ENCODE peak calls at places on chromosomes 2 and 18, in six cellular contexts. Q, L, K, E, R and S are unnamed samples.

GRCh38 chr18:76801567-76802505 is 20.5 kb upstream of the ZNF236 start:
- DNase-seq in K (peak; percentile 49), Q (peak; percentile 85), R (peak; percentile 76), L (peak; percentile 32), E (peak; percentile 57), S (peak; percentile 78)

GRCh38 chr2:69213832-69214231 is 173.2 kb downstream of the GFPT1 start:
- DNase-seq in L (no peak), Q (no peak), R (no peak), E (no peak), K (no peak), S (no peak)

GRCh38 chr2:235432741-235433520 is 60.9 kb upstream of the AGAP1 start:
- DNase-seq in K (no peak), Q (peak; percentile 28), L (no peak), R (no peak), E (no peak), S (no peak)

GRCh38 chr2:159516241-159516758 is 100.0 kb downstream of the BAZ2B start:
- DNase-seq in L (peak; percentile 43), K (peak; percentile 40), E (no peak), R (no peak), Q (peak; percentile 61), S (peak; percentile 37)

GRCh38 chr18:35059280-35059927 is 18.2 kb downstream of the MAPRE2 start:
- DNase-seq in Q (no peak), L (no peak), R (no peak), E (no peak), K (no peak), S (no peak)

GRCh38 chr2:85429213-85429923 is 10.9 kb downstream of the SH2D6 start:
- DNase-seq in R (no peak), E (no peak), L (no peak), K (no peak), Q (no peak), S (no peak)

GRCh38 chr2:38394041-38394440 is 17.0 kb upstream of the ATL2 start:
- DNase-seq in E (no peak), Q (no peak), K (no peak), L (no peak), R (no peak), S (no peak)

GRCh38 chr2:113685471-113685870 is 58.4 kb downstream of the RABL2A start:
- DNase-seq in K (no peak), E (no peak), L (no peak), R (no peak), Q (no peak), S (no peak)

GRCh38 chr2:21042958-21043743 is 722 bp downstream of the APOB start:
- DNase-seq in K (peak; percentile 65), R (peak; percentile 79), L (peak; percentile 59), E (peak; percentile 72), Q (peak; percentile 90), S (peak; percentile 68)

GRCh38 chr18:34730774-34731173 is 20.7 kb downstream of the DTNA start:
- DNase-seq in E (no peak), L (peak; percentile 61), R (no peak), K (peak; percentile 44), Q (no peak), S (no peak)

GRCh38 chr2:45881970-45882581 is 230.6 kb downstream of the PRKCE start:
- DNase-seq in K (no peak), E (no peak), L (no peak), R (no peak), Q (no peak), S (no peak)

GRCh38 chr2:45879936-45880335 is 228.5 kb downstream of the PRKCE start:
- DNase-seq in Q (no peak), K (no peak), R (no peak), E (no peak), L (no peak), S (no peak)

GRCh38 chr2:45882707-45883106 is 231.2 kb downstream of the PRKCE start:
- DNase-seq in R (no peak), L (peak; percentile 83), Q (no peak), E (no peak), K (peak; percentile 78), S (no peak)

GRCh38 chr2:45876611-45877010 is 225.1 kb downstream of the PRKCE start:
- DNase-seq in K (no peak), Q (no peak), L (no peak), E (no peak), R (no peak), S (no peak)

GRCh38 chr2:45879406-45879805 is 227.9 kb downstream of the PRKCE start:
- DNase-seq in E (no peak), K (no peak), L (no peak), Q (no peak), R (peak; percentile 31), S (no peak)
- TF ChIP-seq CTCF in E (no peak), K (no peak), L (no peak), Q (peak; percentile 25), R (no peak), S (no peak)

GRCh38 chr18:50356036-50356945 is 18.6 kb upstream of the SKA1 start:
- DNase-seq in E (no peak), L (no peak), K (peak; percentile 25), R (no peak), Q (peak; percentile 63), S (peak; percentile 23)
- TF ChIP-seq CTCF in E (no peak), L (peak; percentile 8), K (no peak), R (no peak), Q (peak; percentile 62), S (no peak)

GRCh38 chr2:218995561-218995960 is 2.3 kb upstream of the CRYBA2 start:
- DNase-seq in K (no peak), L (no peak), E (no peak), R (no peak), Q (no peak), S (no peak)

GRCh38 chr2:218996937-218997336 is 3.7 kb upstream of the CRYBA2 start:
- DNase-seq in K (no peak), R (no peak), E (no peak), L (no peak), Q (no peak), S (no peak)

GRCh38 chr2:218997730-218998129 is 4.5 kb upstream of the CRYBA2 start:
- DNase-seq in L (no peak), K (no peak), Q (no peak), R (no peak), E (no peak), S (no peak)

GRCh38 chr2:218998414-218999002 is 5.3 kb upstream of the CRYBA2 start:
- DNase-seq in Q (no peak), K (no peak), R (no peak), L (no peak), E (no peak), S (no peak)

GRCh38 chr2:218995972-218996644 is 2.9 kb upstream of the CRYBA2 start:
- DNase-seq in L (peak; percentile 74), K (peak; percentile 86), R (peak; percentile 85), Q (peak; percentile 97), E (peak; percentile 97), S (peak; percentile 94)
- TF ChIP-seq CTCF in L (peak; percentile 82), K (peak; percentile 77), R (peak; percentile 89), Q (peak; percentile 93), E (peak; percentile 91), S (peak; percentile 94)

GRCh38 chr2:165391791-165392190 is 77.7 kb upstream of the CSRNP3 start:
- DNase-seq in L (no peak), R (no peak), Q (no peak), K (no peak), E (no peak), S (no peak)

GRCh38 chr2:165390875-165391274 is 78.6 kb upstream of the CSRNP3 start:
- DNase-seq in E (no peak), R (no peak), K (no peak), Q (no peak), L (no peak), S (no peak)
- TF ChIP-seq CTCF in E (no peak), R (no peak), K (no peak), Q (no peak), L (no peak), S (no peak)

DNA sequence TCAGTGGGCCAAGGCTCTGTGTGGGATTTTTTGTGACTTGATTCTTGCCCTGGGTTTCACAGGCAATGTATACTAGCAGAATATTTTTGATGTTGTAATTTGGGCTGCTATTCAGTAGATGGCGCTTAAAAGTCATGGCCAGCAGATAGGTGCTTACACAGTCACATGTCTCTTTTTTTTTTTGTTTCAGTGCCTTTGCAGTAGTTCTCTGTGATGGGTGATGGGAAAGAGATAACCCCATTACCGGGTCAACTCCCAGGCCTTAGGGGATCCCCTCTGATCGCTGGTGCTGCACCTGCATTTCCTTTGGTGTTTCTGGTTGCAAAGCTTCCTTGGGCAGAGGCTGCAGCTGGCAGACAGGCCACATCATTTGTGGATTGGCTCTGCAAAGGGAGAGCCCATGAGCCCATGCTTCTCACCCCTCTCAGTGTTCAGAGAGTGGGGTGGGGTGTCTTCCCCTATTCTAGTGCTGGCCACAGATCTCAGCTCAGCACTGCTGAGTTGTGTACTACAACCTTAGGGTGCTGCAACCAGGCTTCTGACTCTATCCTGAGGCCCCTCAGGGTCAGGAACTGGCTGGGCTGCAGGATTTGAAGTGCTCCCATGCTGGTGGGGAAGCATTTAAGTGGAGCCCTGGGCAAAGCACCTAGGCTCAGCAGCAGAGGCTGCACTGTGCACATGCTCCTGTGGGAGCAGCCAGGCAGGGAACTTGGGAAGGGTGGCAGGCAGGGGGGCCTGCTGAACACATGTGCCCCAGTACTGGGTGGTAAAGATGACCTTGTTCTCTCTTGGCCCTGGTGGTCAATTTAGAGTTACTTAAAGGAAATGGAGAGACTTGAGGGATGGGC is 219.8 kb upstream of the SPHKAP start:
- DNase-seq in Q (no peak), K (peak; percentile 6), L (no peak), R (no peak), E (no peak), S (no peak)
- TF ChIP-seq CTCF in Q (peak; percentile 47), K (peak; percentile 19), L (no peak), R (peak; percentile 52), E (no peak), S (no peak)

DNA sequence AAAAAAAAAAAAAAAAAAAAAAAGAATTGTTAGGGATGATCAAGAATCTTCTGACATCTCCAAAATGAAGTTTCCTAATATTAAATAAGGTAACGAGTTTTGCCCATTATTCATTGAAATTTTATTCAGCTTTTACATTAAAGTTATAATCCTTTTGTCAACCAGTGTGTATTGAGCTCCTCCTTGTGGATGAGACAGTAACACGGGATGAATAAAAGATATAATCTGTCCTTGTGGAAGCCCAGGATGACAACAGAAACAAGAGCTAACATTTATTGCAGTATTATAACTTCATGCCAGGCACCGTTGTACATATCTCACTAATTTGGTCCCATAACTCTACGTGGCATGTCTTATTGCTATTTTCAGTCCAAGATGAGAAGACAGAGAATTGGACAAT is 33.4 kb upstream of the SERPINB7 start:
- DNase-seq in K (peak; percentile 43), R (no peak), Q (no peak), E (no peak), L (peak; percentile 52), S (no peak)
- TF ChIP-seq CTCF in K (peak; percentile 49), R (peak; percentile 54), Q (peak; percentile 68), E (peak; percentile 53), L (peak; percentile 51), S (peak; percentile 36)

GRCh38 chr2:156986339-156986988 is 271.0 kb upstream of the GALNT5 start:
- DNase-seq in Q (peak; percentile 67), K (no peak), R (peak; percentile 43), E (no peak), L (no peak), S (no peak)
- TF ChIP-seq CTCF in Q (peak; percentile 53), K (no peak), R (peak; percentile 44), E (no peak), L (no peak), S (no peak)

GRCh38 chr2:60818272-60818671 is 62.2 kb downstream of the PAPOLG start:
- DNase-seq in R (no peak), K (no peak), E (no peak), L (no peak), Q (no peak), S (peak; percentile 8)
- TF ChIP-seq CTCF in R (peak; percentile 22), K (peak; percentile 21), E (no peak), L (peak; percentile 11), Q (peak; percentile 51), S (no peak)